ENCODE peak calls at places on chromosome 4, in six cellular contexts. One of them, this sample, is unnamed.

GRCh38 chr4:123986268-123986798 is 589.7 kb downstream of the SPRY1 start:
- DNase-seq in activated effector memory CD4-positive, alpha-beta T cell treated with Interleukin-2 at 50 U/mL for 16 hours: no peak
- DNase-seq in NCI-H69: no peak
- DNase-seq in GM23338: no peak
- DNase-seq in left ventricle myocardium inferior: peak
- DNase-seq in MM.1S: no peak
- DNase-seq in this sample: no peak

GRCh38 chr4:150570123-150570522 is 11.8 kb upstream of the MAB21L2 start:
- DNase-seq in activated effector memory CD4-positive, alpha-beta T cell treated with Interleukin-2 at 50 U/mL for 16 hours: no peak
- DNase-seq in NCI-H69: peak
- DNase-seq in GM23338: no peak
- DNase-seq in left ventricle myocardium inferior: no peak
- DNase-seq in MM.1S: no peak
- DNase-seq in this sample: no peak

GRCh38 chr4:24858550-24858949 is 54.3 kb downstream of the CCDC149 start:
- DNase-seq in activated effector memory CD4-positive, alpha-beta T cell treated with Interleukin-2 at 50 U/mL for 16 hours: no peak
- DNase-seq in NCI-H69: no peak
- DNase-seq in GM23338: no peak
- DNase-seq in left ventricle myocardium inferior: no peak
- DNase-seq in MM.1S: no peak
- DNase-seq in this sample: peak

GRCh38 chr4:120869511-120870278 is 52.8 kb downstream of the PRDM5 start:
- DNase-seq in activated effector memory CD4-positive, alpha-beta T cell treated with Interleukin-2 at 50 U/mL for 16 hours: no peak
- DNase-seq in NCI-H69: peak
- DNase-seq in GM23338: no peak
- DNase-seq in left ventricle myocardium inferior: no peak
- DNase-seq in MM.1S: no peak
- DNase-seq in this sample: no peak

GRCh38 chr4:47646372-47646771 is 161.3 kb downstream of the ATP10D start:
- DNase-seq in activated effector memory CD4-positive, alpha-beta T cell treated with Interleukin-2 at 50 U/mL for 16 hours: no peak
- DNase-seq in NCI-H69: no peak
- DNase-seq in GM23338: no peak
- DNase-seq in left ventricle myocardium inferior: no peak
- DNase-seq in MM.1S: no peak
- DNase-seq in this sample: no peak

GRCh38 chr4:924107-925096 is 7.7 kb downstream of the GAK start:
- DNase-seq in activated effector memory CD4-positive, alpha-beta T cell treated with Interleukin-2 at 50 U/mL for 16 hours: no peak
- DNase-seq in NCI-H69: no peak
- DNase-seq in GM23338: no peak
- DNase-seq in left ventricle myocardium inferior: no peak
- DNase-seq in MM.1S: no peak
- DNase-seq in this sample: peak

GRCh38 chr4:109723110-109723509 is 6.8 kb downstream of the PLA2G12A start:
- DNase-seq in activated effector memory CD4-positive, alpha-beta T cell treated with Interleukin-2 at 50 U/mL for 16 hours: no peak
- DNase-seq in NCI-H69: no peak
- DNase-seq in GM23338: no peak
- DNase-seq in left ventricle myocardium inferior: no peak
- DNase-seq in MM.1S: no peak
- DNase-seq in this sample: no peak

GRCh38 chr4:153790962-153791551 is 2.2 kb upstream of the SFRP2 start:
- DNase-seq in activated effector memory CD4-positive, alpha-beta T cell treated with Interleukin-2 at 50 U/mL for 16 hours: no peak
- DNase-seq in NCI-H69: peak
- DNase-seq in GM23338: peak
- DNase-seq in left ventricle myocardium inferior: no peak
- DNase-seq in MM.1S: no peak
- DNase-seq in this sample: no peak

GRCh38 chr4:62342346-62342745 is 1142.2 kb downstream of the ADGRL3 start:
- DNase-seq in activated effector memory CD4-positive, alpha-beta T cell treated with Interleukin-2 at 50 U/mL for 16 hours: no peak
- DNase-seq in NCI-H69: no peak
- DNase-seq in GM23338: no peak
- DNase-seq in left ventricle myocardium inferior: no peak
- DNase-seq in MM.1S: no peak
- DNase-seq in this sample: no peak